ENCODE peak calls at places on chromosomes 5 and 9, in six cellular contexts. F is fibroblast of lung, O is tibial nerve, G is adrenal gland, S is transverse colon, H is PC-9. M is an unnamed sample.

GRCh38 chr5:66981705-66982387 is 214.8 kb downstream of the CD180 start:
- DNase-seq in H (no peak), G (no peak), S (no peak), O (no peak), F (no peak), M (no peak)

GRCh38 chr9:137987244-137988030 is 109.9 kb downstream of the CACNA1B start:
- DNase-seq in O (no peak), F (no peak), G (no peak), H (peak; percentile 48), S (no peak), M (no peak)

GRCh38 chr9:22097712-22098111 is 88.6 kb upstream of the CDKN2B start:
- DNase-seq in F (peak; percentile 83), O (no peak), S (no peak), H (peak; percentile 86), G (no peak), M (no peak)

GRCh38 chr5:88878976-88879375 is 4.0 kb downstream of the MEF2C start:
- DNase-seq in G (no peak), F (peak; percentile 74), O (no peak), S (no peak), H (no peak), M (no peak)

GRCh38 chr5:130286971-130287370 is 382.7 kb downstream of the CHSY3 start:
- DNase-seq in O (no peak), S (no peak), G (no peak), H (no peak), F (no peak), M (no peak)

GRCh38 chr9:123929177-123929869 is 603 bp downstream of the DENND1A start:
- DNase-seq in F (no peak), G (peak; percentile 56), O (no peak), S (peak; percentile 44), H (no peak), M (peak; percentile 49)

GRCh38 chr5:75460947-75461346 is 50.5 kb downstream of the CERT1 start:
- DNase-seq in F (no peak), G (no peak), H (no peak), S (no peak), O (no peak), M (no peak)

GRCh38 chr9:131984564-131984963 is 95.1 kb downstream of the MED27 start:
- DNase-seq in F (no peak), G (no peak), H (no peak), S (no peak), O (no peak), M (no peak)

GRCh38 chr5:72427488-72428437 is 79.4 kb downstream of the ZNF366 start:
- DNase-seq in G (no peak), O (no peak), F (peak; percentile 73), H (no peak), S (no peak), M (no peak)

GRCh38 chr5:7834982-7835381 is 16.0 kb downstream of the CFAP90 start:
- DNase-seq in F (no peak), S (no peak), O (no peak), G (no peak), H (no peak), M (no peak)

GRCh38 chr9:14314424-14314928 is 535 bp upstream of the NFIB start:
- DNase-seq in O (peak; percentile 62), F (peak; percentile 94), S (peak; percentile 82), G (peak; percentile 77), H (peak; percentile 82), M (peak; percentile 51)

GRCh38 chr5:132238901-132239500 is 11.3 kb upstream of the P4HA2 start:
- DNase-seq in G (peak; percentile 4), S (peak; percentile 3), H (no peak), F (no peak), O (peak; percentile 1), M (peak; percentile 17)

GRCh38 chr9:124465736-124466135 is 15.5 kb downstream of the ADGRD2 start:
- DNase-seq in F (no peak), G (no peak), S (no peak), O (no peak), H (no peak), M (no peak)

GRCh38 chr9:128342971-128343680 is 2.8 kb downstream of the SLC27A4 start:
- DNase-seq in H (no peak), S (no peak), O (no peak), G (no peak), F (no peak), M (no peak)

GRCh38 chr9:4662989-4663792 is 1.1 kb downstream of the PLPP6 start:
- DNase-seq in H (peak; percentile 62), G (no peak), F (no peak), O (no peak), S (no peak), M (no peak)

GRCh38 chr5:96433066-96433447 is at the start of gene PCSK1:
- DNase-seq in H (no peak), O (no peak), S (no peak), G (peak; percentile 28), F (no peak), M (no peak)

GRCh38 chr9:104494808-104495207 is 9.3 kb upstream of the OR13F1 start:
- DNase-seq in F (no peak), O (no peak), H (no peak), G (no peak), S (no peak), M (no peak)

GRCh38 chr9:134391319-134392231 is 65.3 kb downstream of the RXRA start:
- DNase-seq in O (no peak), H (no peak), F (no peak), S (peak; percentile 54), G (no peak), M (no peak)

GRCh38 chr9:113580041-113580953 is 116.8 kb downstream of the RGS3 start:
- DNase-seq in O (peak; percentile 53), G (peak; percentile 52), H (peak; percentile 91), S (peak; percentile 81), F (no peak), M (peak; percentile 95)

GRCh38 chr9:113578877-113579269 is 115.3 kb downstream of the RGS3 start:
- DNase-seq in H (peak; percentile 91), O (no peak), G (no peak), F (peak; percentile 88), S (peak; percentile 80), M (peak; percentile 85)

GRCh38 chr9:113577525-113578261 is 114.2 kb downstream of the RGS3 start:
- DNase-seq in O (no peak), G (no peak), S (no peak), F (peak; percentile 51), H (peak; percentile 66), M (no peak)

GRCh38 chr9:113579270-113580040 is 115.9 kb downstream of the RGS3 start:
- DNase-seq in O (peak; percentile 26), H (peak; percentile 47), F (no peak), G (no peak), S (peak; percentile 51), M (peak; percentile 73)

DNA sequence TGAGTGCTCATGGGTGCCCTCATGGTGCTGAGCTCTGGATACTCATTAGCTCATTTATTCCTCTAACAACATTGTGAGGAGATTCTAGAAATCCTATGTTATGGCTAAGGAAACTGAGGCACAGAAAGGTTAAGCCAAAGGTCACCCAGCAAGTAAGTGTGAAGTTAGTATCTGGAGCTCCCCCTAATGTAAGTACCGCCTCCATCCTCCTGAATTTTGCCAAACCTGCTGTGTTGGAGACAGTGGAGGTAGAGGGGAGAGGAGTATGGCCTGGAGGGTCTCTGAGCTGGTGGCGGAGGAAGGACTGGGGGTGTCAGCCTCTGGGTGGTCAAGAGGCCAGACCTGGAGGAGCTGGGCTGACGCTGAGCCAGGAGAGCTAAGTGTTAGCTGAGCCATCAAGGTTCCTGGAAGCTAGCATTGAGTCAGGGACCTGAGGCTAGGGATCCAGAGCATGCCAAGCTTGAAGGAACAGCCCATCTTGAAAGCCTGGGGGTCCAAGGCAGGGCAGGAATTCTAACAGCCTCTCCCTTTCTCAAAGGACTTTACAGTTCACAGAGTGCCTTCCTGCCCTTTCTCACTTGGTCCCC is 114.8 kb downstream of the RGS3 start:
- DNase-seq in H (no peak), O (no peak), S (no peak), F (no peak), G (no peak), M (no peak)
- H3K4me1 ChIP-seq in H (peaks cover 78% of the 10 kb centered on the region), O (no peaks in the 10 kb centered on the region), S (peaks cover 56% of the 10 kb centered on the region), F (peaks cover 44% of the 10 kb centered on the region), G (peaks cover 60% of the 10 kb centered on the region), M (peaks cover 41% of the 10 kb centered on the region)

GRCh38 chr5:38110130-38110529 is 148.2 kb upstream of the EGFLAM start:
- DNase-seq in H (no peak), G (no peak), S (no peak), F (no peak), O (no peak), M (no peak)
- H3K4me3 ChIP-seq in H (no peak overlapping the region), G (no peak overlapping the region), S (no peak overlapping the region), F (no peak overlapping the region), O (no peak overlapping the region), M (no peak overlapping the region)

GRCh38 chr9:33852216-33852826 is 35.4 kb downstream of the UBE2R2 start:
- DNase-seq in G (peak; percentile 71), O (peak; percentile 65), S (peak; percentile 81), H (no peak), F (peak; percentile 52), M (peak; percentile 59)
- H3K27ac ChIP-seq in G (peak overlapping the region; percentile 39), O (no peak overlapping the region), S (no peak overlapping the region), H (no peak overlapping the region), F (no peak overlapping the region), M (no peak overlapping the region)

DNA sequence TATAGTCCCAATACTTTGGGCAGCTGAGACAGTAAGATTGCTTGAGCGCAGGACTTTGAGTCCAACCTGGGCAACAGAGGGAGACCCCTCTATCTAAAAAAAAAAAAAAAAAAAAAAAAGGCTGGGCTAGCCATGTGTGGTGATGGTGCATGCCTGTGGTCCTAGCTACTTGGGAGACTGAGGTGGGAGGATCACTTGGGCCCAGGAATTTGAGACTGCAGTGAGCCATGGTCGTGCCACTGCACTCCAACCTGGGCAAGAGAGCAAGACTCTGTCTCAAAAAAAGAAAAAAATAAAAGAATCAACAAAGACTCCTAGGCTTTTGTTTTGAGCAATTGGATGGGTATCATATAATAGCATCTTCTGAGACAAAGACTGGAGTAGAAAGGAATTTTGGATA is 481.7 kb upstream of the PAPPA start:
- DNase-seq in H (no peak), F (no peak), S (no peak), O (no peak), G (no peak), M (no peak)
- H3K4me1 ChIP-seq in H (peaks cover 46% of the 10 kb centered on the region), F (peaks cover 24% of the 10 kb centered on the region), S (no peaks in the 10 kb centered on the region), O (no peaks in the 10 kb centered on the region), G (no peaks in the 10 kb centered on the region), M (no peaks in the 10 kb centered on the region)